ENCODE peak calls at places on chromosomes 6 and 20, in ten cellular contexts. One of them, this sample, is unnamed.

GRCh38 chr6:148565931-148566663 is 180.7 kb upstream of the UST start:
- DNase-seq in stimulated activated CD8-positive, alpha-beta memory T cell treated with anti-CD3 and anti-CD28 coated beads, Interleukin-2, amount 100 ng/mL, for 48 hours: no peak
- DNase-seq in cardiac muscle cell: no peak
- DNase-seq in tibial nerve: no peak
- DNase-seq in spleen: no peak
- DNase-seq in EL: peak
- DNase-seq in NCI-H748 treated with DMSO at 0.1 percent for 48 hours: no peak
- DNase-seq in GM12891: no peak
- DNase-seq in GM19239: no peak
- DNase-seq in GM12865: peak
- DNase-seq in this sample: no peak

GRCh38 chr6:133886104-133886503 is 2.8 kb upstream of the TCF21 start:
- DNase-seq in stimulated activated CD8-positive, alpha-beta memory T cell treated with anti-CD3 and anti-CD28 coated beads, Interleukin-2, amount 100 ng/mL, for 48 hours: no peak
- DNase-seq in cardiac muscle cell: no peak
- DNase-seq in tibial nerve: no peak
- DNase-seq in spleen: no peak
- DNase-seq in EL: no peak
- DNase-seq in NCI-H748 treated with DMSO at 0.1 percent for 48 hours: no peak
- DNase-seq in GM12891: no peak
- DNase-seq in GM19239: no peak
- DNase-seq in GM12865: no peak
- DNase-seq in this sample: no peak

GRCh38 chr6:169812257-169812644 is 60.8 kb downstream of the ERMARD start:
- DNase-seq in stimulated activated CD8-positive, alpha-beta memory T cell treated with anti-CD3 and anti-CD28 coated beads, Interleukin-2, amount 100 ng/mL, for 48 hours: no peak
- DNase-seq in cardiac muscle cell: no peak
- DNase-seq in tibial nerve: no peak
- DNase-seq in spleen: peak
- DNase-seq in EL: no peak
- DNase-seq in NCI-H748 treated with DMSO at 0.1 percent for 48 hours: no peak
- DNase-seq in GM12891: no peak
- DNase-seq in GM19239: no peak
- DNase-seq in GM12865: no peak
- DNase-seq in this sample: no peak

GRCh38 chr20:63345328-63346100 is 15.6 kb downstream of the CHRNA4 start:
- DNase-seq in stimulated activated CD8-positive, alpha-beta memory T cell treated with anti-CD3 and anti-CD28 coated beads, Interleukin-2, amount 100 ng/mL, for 48 hours: no peak
- DNase-seq in cardiac muscle cell: no peak
- DNase-seq in tibial nerve: no peak
- DNase-seq in spleen: peak
- DNase-seq in EL: no peak
- DNase-seq in NCI-H748 treated with DMSO at 0.1 percent for 48 hours: no peak
- DNase-seq in GM12891: no peak
- DNase-seq in GM19239: no peak
- DNase-seq in GM12865: no peak
- DNase-seq in this sample: peak

GRCh38 chr6:27332692-27333641 is 20.9 kb upstream of the POM121L2 start:
- DNase-seq in stimulated activated CD8-positive, alpha-beta memory T cell treated with anti-CD3 and anti-CD28 coated beads, Interleukin-2, amount 100 ng/mL, for 48 hours: peak
- DNase-seq in cardiac muscle cell: peak
- DNase-seq in tibial nerve: no peak
- DNase-seq in spleen: no peak
- DNase-seq in EL: peak
- DNase-seq in NCI-H748 treated with DMSO at 0.1 percent for 48 hours: peak
- DNase-seq in GM12891: no peak
- DNase-seq in GM19239: peak
- DNase-seq in GM12865: peak
- DNase-seq in this sample: peak

GRCh38 chr6:28940294-28940858 is 16.6 kb upstream of the TRIM27 start:
- DNase-seq in stimulated activated CD8-positive, alpha-beta memory T cell treated with anti-CD3 and anti-CD28 coated beads, Interleukin-2, amount 100 ng/mL, for 48 hours: no peak
- DNase-seq in cardiac muscle cell: peak
- DNase-seq in tibial nerve: no peak
- DNase-seq in spleen: peak
- DNase-seq in EL: peak
- DNase-seq in NCI-H748 treated with DMSO at 0.1 percent for 48 hours: peak
- DNase-seq in GM12891: no peak
- DNase-seq in GM19239: no peak
- DNase-seq in GM12865: peak
- DNase-seq in this sample: peak

GRCh38 chr6:112149236-112149635 is 61.8 kb downstream of the FAM229B start:
- DNase-seq in stimulated activated CD8-positive, alpha-beta memory T cell treated with anti-CD3 and anti-CD28 coated beads, Interleukin-2, amount 100 ng/mL, for 48 hours: no peak
- DNase-seq in cardiac muscle cell: no peak
- DNase-seq in tibial nerve: no peak
- DNase-seq in spleen: no peak
- DNase-seq in EL: no peak
- DNase-seq in NCI-H748 treated with DMSO at 0.1 percent for 48 hours: no peak
- DNase-seq in GM12891: no peak
- DNase-seq in GM19239: no peak
- DNase-seq in GM12865: no peak
- DNase-seq in this sample: no peak

GRCh38 chr6:154487367-154488275 is 22.9 kb downstream of the CNKSR3 start:
- DNase-seq in stimulated activated CD8-positive, alpha-beta memory T cell treated with anti-CD3 and anti-CD28 coated beads, Interleukin-2, amount 100 ng/mL, for 48 hours: no peak
- DNase-seq in cardiac muscle cell: no peak
- DNase-seq in tibial nerve: no peak
- DNase-seq in spleen: no peak
- DNase-seq in EL: no peak
- DNase-seq in NCI-H748 treated with DMSO at 0.1 percent for 48 hours: peak
- DNase-seq in GM12891: no peak
- DNase-seq in GM19239: no peak
- DNase-seq in GM12865: no peak
- DNase-seq in this sample: peak